ENCODE peak calls at places on chromosomes 2 and 18, in eight cellular contexts. R, B, C, Z, S, M, E and N are unnamed samples.

GRCh38 chr2:162656516-162656915 is 182.1 kb downstream of the KCNH7 start:
- DNase-seq in R (no peak), B (no peak), C (no peak), Z (no peak), S (no peak), M (no peak), E (no peak), N (no peak)

GRCh38 chr2:150376627-150377335 is 110.7 kb downstream of the RND3 start:
- DNase-seq in R (no peak), B (no peak), C (no peak), Z (no peak), S (no peak), M (no peak), E (peak), N (no peak)

GRCh38 chr2:70888925-70889715 is 46.6 kb upstream of the ATP6V1B1 start:
- DNase-seq in R (no peak), B (no peak), C (no peak), Z (no peak), S (no peak), M (peak), E (no peak), N (no peak)

GRCh38 chr2:27792759-27793158 is 21.2 kb downstream of the MRPL33 start:
- DNase-seq in R (no peak), B (no peak), C (no peak), Z (no peak), S (no peak), M (no peak), E (peak), N (no peak)

GRCh38 chr2:105184420-105184819 is 57.1 kb upstream of the GPR45 start:
- DNase-seq in R (no peak), B (no peak), C (no peak), Z (no peak), S (peak), M (no peak), E (no peak), N (no peak)

GRCh38 chr18:68436485-68436884 is 278.4 kb downstream of the TMX3 start:
- DNase-seq in R (peak), B (no peak), C (no peak), Z (no peak), S (no peak), M (no peak), E (peak), N (no peak)

GRCh38 chr2:128291161-128291843 is 27.4 kb downstream of the HS6ST1 start:
- DNase-seq in R (no peak), B (no peak), C (no peak), Z (no peak), S (no peak), M (no peak), E (no peak), N (no peak)

GRCh38 chr2:17680119-17680518 is 73.5 kb downstream of the SMC6 start:
- DNase-seq in R (no peak), B (no peak), C (no peak), Z (no peak), S (no peak), M (no peak), E (peak), N (no peak)

GRCh38 chr2:184562532-184562931 is 35.8 kb upstream of the ZNF804A start:
- DNase-seq in R (peak), B (no peak), C (no peak), Z (no peak), S (no peak), M (no peak), E (peak), N (no peak)

GRCh38 chr2:45267062-45267702 is 257.9 kb upstream of the SIX2 start:
- DNase-seq in R (no peak), B (no peak), C (no peak), Z (no peak), S (no peak), M (no peak), E (no peak), N (no peak)

DNA sequence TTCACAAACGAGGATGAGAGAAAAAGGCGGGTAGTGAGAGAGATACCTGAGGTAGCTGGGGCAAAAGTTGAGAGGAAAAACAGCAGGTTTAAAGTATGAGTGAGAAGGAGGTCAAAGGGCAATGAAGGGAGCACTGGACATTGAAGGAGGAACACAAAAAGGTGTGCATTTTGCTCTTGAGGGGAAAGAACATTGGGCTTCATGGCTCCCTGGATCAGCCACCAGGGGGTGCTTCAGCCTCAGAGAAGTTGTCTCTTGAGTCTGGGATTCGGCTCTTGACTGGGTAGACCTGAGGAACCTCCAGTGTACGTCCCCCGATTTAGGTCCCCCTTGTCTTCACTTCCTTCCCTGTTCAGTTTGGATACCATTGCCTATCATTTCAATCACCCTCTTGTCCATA is 128.5 kb downstream of the RAPGEF4 start:
- DNase-seq in R (peak), B (no peak), C (peak), Z (no peak), S (peak), M (peak), E (peak), N (no peak)
- TF ChIP-seq CTCF in R (peak), B (peak), C (peak), Z (peak), S (peak), M (peak), E (peak), N (no peak)

GRCh38 chr2:180003566-180003965 is 3.5 kb downstream of the CWC22 start:
- DNase-seq in R (peak), B (no peak), C (no peak), Z (no peak), S (peak), M (no peak), E (no peak), N (no peak)

GRCh38 chr2:180004731-180005130 is 2.4 kb downstream of the CWC22 start:
- DNase-seq in R (no peak), B (no peak), C (no peak), Z (no peak), S (no peak), M (no peak), E (no peak), N (no peak)

GRCh38 chr2:180002198-180002597 is 4.9 kb downstream of the CWC22 start:
- DNase-seq in R (no peak), B (no peak), C (no peak), Z (no peak), S (no peak), M (no peak), E (no peak), N (no peak)

GRCh38 chr2:180000434-180000833 is 6.7 kb downstream of the CWC22 start:
- DNase-seq in R (no peak), B (no peak), C (no peak), Z (no peak), S (no peak), M (no peak), E (peak), N (no peak)

DNA sequence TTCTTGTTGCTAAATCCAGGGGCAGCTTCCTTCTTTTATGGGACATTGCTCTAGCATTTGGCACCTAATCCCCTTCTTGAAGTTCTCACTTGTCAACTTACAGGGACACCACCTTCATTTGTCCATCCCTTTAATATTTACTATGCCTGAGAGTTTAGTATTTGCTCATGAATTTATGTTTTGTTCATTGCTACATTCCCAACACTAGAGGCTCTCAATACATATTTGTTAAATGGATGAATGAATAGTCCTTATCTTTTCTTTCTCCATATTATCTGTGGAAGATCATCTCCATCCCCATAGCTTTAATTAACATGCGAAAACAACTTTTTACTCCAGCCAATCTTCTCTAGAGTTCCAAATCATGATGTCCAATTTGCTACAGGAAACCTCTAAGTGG is 5.4 kb downstream of the CWC22 start:
- DNase-seq in R (no peak), B (no peak), C (no peak), Z (no peak), S (no peak), M (no peak), E (no peak), N (no peak)
- TF ChIP-seq CTCF in R (no peak), B (no peak), C (no peak), Z (peak), S (no peak), M (no peak), E (peak), N (no peak)

DNA sequence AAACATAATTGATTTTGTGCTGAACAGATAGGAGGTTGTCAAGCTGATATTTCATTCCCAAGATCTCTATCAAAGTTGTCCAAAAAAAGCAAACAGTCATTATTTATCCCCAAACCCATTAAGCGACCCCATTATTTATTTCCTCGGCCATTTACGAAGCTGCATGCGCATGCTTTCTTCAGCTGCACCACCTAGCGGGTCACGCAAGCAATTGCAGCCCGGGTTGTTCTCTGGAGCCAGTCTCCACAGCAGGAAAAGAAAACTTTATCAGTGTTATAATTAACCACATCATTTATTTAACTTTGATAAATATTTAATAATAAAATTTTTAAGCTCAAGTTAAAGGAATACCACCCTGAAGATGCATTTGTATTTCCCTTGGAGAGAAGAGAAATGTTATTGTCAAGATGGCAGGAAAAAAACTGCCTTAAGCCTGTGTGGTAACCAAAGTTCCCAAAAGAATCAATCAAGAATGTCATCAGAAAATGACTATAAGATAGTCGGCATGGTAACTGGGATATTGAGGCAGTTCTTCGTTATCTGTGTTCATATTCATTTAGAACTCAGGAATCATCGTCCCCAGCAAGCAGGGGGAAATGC is 304.7 kb downstream of the FBXO15 start:
- DNase-seq in R (peak), B (no peak), C (peak), Z (peak), S (peak), M (peak), E (peak), N (no peak)
- TF ChIP-seq CTCF in R (peak), B (peak), C (peak), Z (peak), S (peak), M (peak), E (no peak), N (peak)

GRCh38 chr2:174544156-174544555 is 53.4 kb downstream of the WIPF1 start:
- DNase-seq in R (no peak), B (no peak), C (no peak), Z (no peak), S (peak), M (no peak), E (peak), N (no peak)

GRCh38 chr2:174551697-174552096 is 45.9 kb downstream of the WIPF1 start:
- DNase-seq in R (no peak), B (no peak), C (no peak), Z (no peak), S (no peak), M (no peak), E (no peak), N (no peak)

GRCh38 chr2:174544802-174545201 is 52.8 kb downstream of the WIPF1 start:
- DNase-seq in R (no peak), B (no peak), C (no peak), Z (no peak), S (no peak), M (no peak), E (no peak), N (no peak)

GRCh38 chr2:174545240-174545639 is 52.4 kb downstream of the WIPF1 start:
- DNase-seq in R (no peak), B (no peak), C (no peak), Z (no peak), S (no peak), M (no peak), E (no peak), N (no peak)

DNA sequence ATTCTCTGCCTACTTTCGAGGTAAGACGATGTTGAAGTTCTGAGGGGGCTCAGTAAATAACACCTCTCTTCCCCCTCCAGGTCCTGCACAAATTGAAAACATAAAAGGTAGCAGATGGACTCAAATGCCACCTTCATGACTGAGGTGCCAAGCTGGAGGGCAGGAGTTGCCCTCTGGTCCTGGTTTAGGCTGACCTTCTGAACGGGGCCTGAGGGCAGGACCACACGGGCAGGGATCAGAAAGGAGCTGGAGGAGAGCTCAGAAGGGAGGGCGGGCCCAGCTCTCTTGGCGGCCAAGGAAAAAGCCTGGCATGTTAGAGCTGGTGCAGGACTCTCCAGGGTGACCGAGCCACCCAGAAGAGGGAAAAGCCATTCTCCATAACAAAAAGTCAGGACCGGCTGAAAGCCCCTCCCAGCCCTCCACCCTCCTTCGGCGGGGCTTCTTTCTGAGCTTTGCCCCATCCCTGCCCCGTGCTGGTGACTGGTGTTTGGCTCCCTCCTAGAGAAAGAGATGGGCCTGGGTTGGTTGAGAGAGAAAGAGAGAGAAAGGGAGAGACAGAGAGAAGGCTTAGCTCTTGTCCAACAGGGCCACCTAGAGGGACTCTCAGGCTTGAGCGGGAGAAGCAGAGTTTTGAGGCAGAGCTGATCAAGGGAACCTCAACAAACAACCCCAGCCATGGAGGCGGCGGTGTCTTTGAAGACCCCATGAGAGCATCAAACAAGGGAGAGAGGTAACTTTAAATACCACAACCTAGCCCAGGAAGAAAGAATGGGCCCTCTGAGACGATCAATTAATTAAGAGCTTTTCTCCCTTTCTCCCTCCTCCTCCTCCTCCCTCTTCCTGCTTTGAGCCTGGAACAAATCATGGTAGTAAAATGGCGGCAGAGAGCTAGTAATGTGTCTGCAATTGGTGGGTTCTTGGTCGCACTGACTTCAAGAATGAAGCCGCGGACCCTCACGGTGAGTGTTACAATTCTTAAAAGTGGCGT is 50.8 kb downstream of the WIPF1 start:
- DNase-seq in R (no peak), B (no peak), C (no peak), Z (no peak), S (peak), M (no peak), E (peak), N (no peak)
- TF ChIP-seq CTCF in R (peak), B (no peak), C (peak), Z (peak), S (peak), M (peak), E (peak), N (no peak)

GRCh38 chr2:181438298-181438697 is 18.9 kb upstream of the ITGA4 start:
- DNase-seq in R (no peak), B (no peak), C (no peak), Z (no peak), S (peak), M (peak), E (no peak), N (no peak)
- TF ChIP-seq CTCF in R (no peak), B (no peak), C (no peak), Z (no peak), S (no peak), M (no peak), E (peak), N (no peak)

GRCh38 chr2:118731396-118731795 is 116.1 kb downstream of the EN1 start:
- DNase-seq in R (no peak), B (no peak), C (no peak), Z (no peak), S (no peak), M (no peak), E (no peak), N (no peak)
- TF ChIP-seq CTCF in R (no peak), B (no peak), C (no peak), Z (no peak), S (no peak), M (no peak), E (no peak), N (no peak)

DNA sequence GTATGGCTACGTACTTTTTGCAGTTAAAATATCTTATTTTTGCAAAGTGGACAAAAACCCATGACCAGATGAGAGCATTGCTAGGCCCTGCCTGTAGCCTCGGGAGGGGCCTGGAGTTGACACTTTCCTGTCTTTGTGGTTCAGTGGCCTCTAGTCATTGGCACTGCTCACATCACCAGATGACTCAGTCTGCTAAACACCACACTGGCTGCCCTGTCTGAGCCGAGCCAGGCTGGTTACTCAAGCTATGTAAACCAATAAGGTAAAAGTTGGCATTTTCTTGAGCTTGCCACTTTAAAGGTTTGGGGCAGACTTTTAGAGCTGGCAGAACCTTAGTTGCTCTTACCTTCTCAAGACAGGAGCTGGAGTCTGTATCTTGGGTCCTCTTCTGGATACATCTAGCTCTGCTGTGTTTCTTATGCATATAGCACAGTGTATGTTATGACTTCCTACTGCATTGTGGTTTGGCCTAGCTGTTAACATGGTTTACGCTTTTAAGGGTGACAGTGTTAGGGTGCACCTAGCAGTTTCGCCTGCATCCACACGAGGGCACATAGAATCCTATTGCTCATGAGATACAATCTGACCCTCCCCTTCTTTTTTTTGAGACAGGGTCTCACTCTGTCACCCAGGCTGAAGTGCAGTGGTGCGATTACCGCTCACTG is 76.4 kb downstream of the AP1S3 start:
- DNase-seq in R (peak), B (no peak), C (no peak), Z (no peak), S (peak), M (peak), E (peak), N (no peak)
- TF ChIP-seq CTCF in R (peak), B (no peak), C (no peak), Z (peak), S (peak), M (no peak), E (peak), N (no peak)

DNA sequence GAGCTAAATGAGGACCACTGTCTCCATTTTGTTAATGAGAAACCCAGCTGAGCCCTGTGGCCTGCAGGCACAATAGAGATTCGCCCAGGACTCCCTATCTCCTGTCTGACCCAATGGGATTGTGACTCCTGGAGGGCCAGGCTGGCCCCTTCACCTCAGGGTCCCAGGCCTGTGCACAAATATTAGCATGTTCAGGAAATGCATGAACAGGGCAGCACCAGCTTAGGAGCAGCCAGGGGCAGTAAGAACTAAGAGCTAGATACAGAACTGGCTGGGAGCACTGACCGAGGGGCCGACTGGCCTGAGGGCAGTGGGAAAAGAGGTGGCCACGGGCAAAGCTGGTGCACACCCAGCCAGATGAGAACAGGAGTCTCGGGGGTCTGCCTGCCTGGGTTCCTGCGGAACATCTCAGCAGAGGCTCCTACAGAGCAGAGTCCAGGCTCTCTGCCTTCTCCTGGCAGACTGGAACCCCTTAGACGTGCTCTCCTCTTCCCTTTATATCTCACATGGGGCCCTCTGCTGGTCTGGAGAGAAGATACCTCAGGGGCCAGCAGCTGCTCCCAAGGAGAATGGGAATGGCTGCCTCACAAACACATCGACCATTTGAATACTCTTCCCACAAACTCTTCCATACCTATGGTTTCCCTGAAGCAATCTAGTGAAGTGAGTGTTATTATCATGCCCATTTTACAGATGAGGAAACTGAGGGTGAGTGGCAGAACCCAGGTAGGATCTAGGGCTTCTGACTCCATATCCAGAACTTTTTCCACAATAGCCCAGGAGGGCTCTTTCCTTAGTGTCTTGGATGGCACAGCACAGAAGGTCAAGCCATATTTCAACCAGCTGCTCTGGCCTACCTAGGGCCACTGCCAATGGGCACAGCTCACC is 77.6 kb upstream of the OTOF start:
- DNase-seq in R (no peak), B (no peak), C (no peak), Z (no peak), S (no peak), M (no peak), E (no peak), N (no peak)
- TF ChIP-seq CTCF in R (peak), B (no peak), C (no peak), Z (peak), S (no peak), M (no peak), E (no peak), N (no peak)